ENCODE peak calls at places on chromosomes 1 and 21, in nine cellular contexts. X, Q, T, K, M, V, U, F and Y are unnamed samples.

GRCh38 chr1:160521554-160521953 is 1.5 kb downstream of the SLAMF6 start:
- DNase-seq in X (no peak), Q (no peak), T (no peak), K (no peak), M (no peak), V (no peak), U (no peak), F (no peak), Y (no peak)

GRCh38 chr1:236051107-236051885 is 13.6 kb downstream of the NID1 start:
- DNase-seq in X (peak), Q (peak), T (no peak), K (no peak), M (no peak), V (peak), U (no peak), F (no peak), Y (no peak)

GRCh38 chr1:29633784-29634183 is 397.5 kb downstream of the PTPRU start:
- DNase-seq in X (no peak), Q (no peak), T (no peak), K (no peak), M (no peak), V (no peak), U (no peak), F (no peak), Y (no peak)

GRCh38 chr1:67659229-67659628 is 25.8 kb upstream of the GADD45A start:
- DNase-seq in X (no peak), Q (no peak), T (no peak), K (no peak), M (no peak), V (no peak), U (no peak), F (no peak), Y (no peak)

GRCh38 chr21:14766241-14766640 is 220.1 kb upstream of the SAMSN1 start:
- DNase-seq in X (no peak), Q (no peak), T (no peak), K (no peak), M (no peak), V (no peak), U (no peak), F (no peak), Y (no peak)

GRCh38 chr1:113390871-113391642 is 742 bp downstream of the MAGI3 start:
- DNase-seq in X (peak), Q (peak), T (no peak), K (peak), M (peak), V (peak), U (peak), F (peak), Y (no peak)

GRCh38 chr1:232988572-232989040 is 38.2 kb downstream of the NTPCR start:
- DNase-seq in X (no peak), Q (no peak), T (no peak), K (no peak), M (no peak), V (peak), U (no peak), F (no peak), Y (no peak)

GRCh38 chr1:8004803-8005573 is 21.1 kb downstream of the ERRFI1 start:
- DNase-seq in X (no peak), Q (peak), T (peak), K (no peak), M (peak), V (peak), U (peak), F (peak), Y (peak)

GRCh38 chr1:154710091-154710490 is 102.1 kb upstream of the ADAR start:
- DNase-seq in X (no peak), Q (no peak), T (no peak), K (no peak), M (no peak), V (no peak), U (no peak), F (no peak), Y (no peak)

GRCh38 chr1:89900791-89901708 is 80.2 kb downstream of the LRRC8D start:
- DNase-seq in X (no peak), Q (no peak), T (no peak), K (no peak), M (no peak), V (no peak), U (no peak), F (no peak), Y (no peak)

GRCh38 chr1:26358411-26359384 is 4.8 kb upstream of the CRYBG2 start:
- DNase-seq in X (no peak), Q (no peak), T (no peak), K (no peak), M (peak), V (no peak), U (no peak), F (no peak), Y (no peak)

GRCh38 chr1:161962094-161962887 is 61.4 kb downstream of the OLFML2B start:
- DNase-seq in X (no peak), Q (no peak), T (no peak), K (no peak), M (no peak), V (peak), U (no peak), F (no peak), Y (no peak)

GRCh38 chr1:215794151-215794550 is 227.0 kb downstream of the KCTD3 start:
- DNase-seq in X (no peak), Q (no peak), T (no peak), K (no peak), M (no peak), V (no peak), U (no peak), F (no peak), Y (no peak)

GRCh38 chr1:165395522-165396300 is 39.2 kb upstream of the LMX1A start:
- DNase-seq in X (no peak), Q (no peak), T (no peak), K (no peak), M (no peak), V (no peak), U (no peak), F (no peak), Y (no peak)

GRCh38 chr1:101165514-101165913 is 71.3 kb upstream of the S1PR1 start:
- DNase-seq in X (no peak), Q (no peak), T (no peak), K (no peak), M (no peak), V (no peak), U (no peak), F (no peak), Y (no peak)

GRCh38 chr1:161480381-161481035 is 24.7 kb upstream of the FCGR2A start:
- DNase-seq in X (no peak), Q (no peak), T (no peak), K (no peak), M (no peak), V (no peak), U (no peak), F (no peak), Y (no peak)

GRCh38 chr21:35212393-35213127 is 163.5 kb upstream of the RUNX1 start:
- DNase-seq in X (no peak), Q (peak), T (no peak), K (no peak), M (no peak), V (peak), U (no peak), F (no peak), Y (no peak)

GRCh38 chr1:213979751-213980605 is 7.8 kb upstream of the PROX1 start:
- DNase-seq in X (peak), Q (no peak), T (no peak), K (peak), M (no peak), V (no peak), U (no peak), F (no peak), Y (no peak)

GRCh38 chr1:100164702-100165101 is 13.4 kb downstream of the LRRC39 start:
- DNase-seq in X (no peak), Q (no peak), T (no peak), K (no peak), M (no peak), V (no peak), U (no peak), F (no peak), Y (no peak)

GRCh38 chr21:25938673-25939395 is 204.1 kb downstream of the GABPA start:
- DNase-seq in X (no peak), Q (peak), T (no peak), K (no peak), M (no peak), V (peak), U (no peak), F (no peak), Y (no peak)

GRCh38 chr1:51630393-51630792 is 13.5 kb downstream of the OSBPL9 start:
- DNase-seq in X (no peak), Q (no peak), T (no peak), K (no peak), M (no peak), V (no peak), U (no peak), F (no peak), Y (no peak)

GRCh38 chr1:51629918-51630317 is 13.0 kb downstream of the OSBPL9 start:
- DNase-seq in X (no peak), Q (no peak), T (no peak), K (no peak), M (no peak), V (no peak), U (no peak), F (no peak), Y (no peak)

GRCh38 chr1:51627672-51628071 is 10.8 kb downstream of the OSBPL9 start:
- DNase-seq in X (no peak), Q (no peak), T (no peak), K (no peak), M (no peak), V (peak), U (no peak), F (no peak), Y (no peak)

GRCh38 chr1:51630922-51631321 is 14.0 kb downstream of the OSBPL9 start:
- DNase-seq in X (no peak), Q (no peak), T (no peak), K (no peak), M (no peak), V (no peak), U (no peak), F (no peak), Y (no peak)

DNA sequence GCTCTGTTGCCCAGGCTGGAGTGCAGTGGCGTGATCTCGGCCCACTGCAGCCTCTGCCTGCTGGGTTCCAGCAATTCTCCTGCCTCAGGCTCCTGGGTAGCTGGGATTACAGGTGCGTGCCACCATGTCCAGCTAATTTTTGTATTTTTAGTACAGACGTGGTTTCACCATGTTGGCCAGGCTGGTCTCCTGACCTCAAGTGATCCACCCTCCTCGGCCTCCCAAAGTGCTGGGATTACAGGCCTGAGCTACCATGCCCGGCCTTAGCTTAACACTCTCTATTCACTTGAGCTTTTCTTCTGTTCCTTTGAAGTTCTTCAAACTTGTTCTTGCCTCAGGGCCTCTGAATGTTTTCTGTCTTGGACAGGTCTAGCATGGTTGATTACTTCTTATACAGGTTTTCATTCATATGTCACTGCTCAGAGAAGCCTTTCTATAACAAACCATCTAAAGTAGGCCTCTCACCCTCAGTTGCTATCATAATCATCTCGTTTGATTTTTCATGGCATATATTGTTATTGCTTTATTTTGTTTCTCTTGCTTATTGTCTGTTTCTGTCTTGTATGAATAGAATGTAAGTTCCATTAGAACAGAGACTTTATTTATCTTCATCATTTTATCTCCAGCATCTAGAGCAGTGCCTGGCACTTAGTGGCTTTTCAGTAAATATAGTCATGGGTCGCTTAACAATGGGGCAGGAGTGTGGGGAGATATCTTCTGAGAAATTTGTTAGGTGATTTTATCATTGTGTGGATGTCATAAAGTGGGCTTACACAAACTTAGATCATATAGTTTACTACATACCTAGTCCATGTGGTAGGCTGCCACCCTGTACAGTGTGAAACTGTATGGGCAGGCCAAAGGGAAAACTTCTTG is 12.1 kb downstream of the OSBPL9 start:
- DNase-seq in X (no peak), Q (no peak), T (no peak), K (no peak), M (no peak), V (no peak), U (no peak), F (no peak), Y (no peak)
- TF ChIP-seq CTCF in X (no peak), Q (no peak), T (no peak), K (no peak), M (no peak), V (no peak), U (no peak), F (no peak), Y (no peak)

GRCh38 chr1:223136086-223136485 is 7.0 kb downstream of the TLR5 start:
- DNase-seq in X (no peak), Q (no peak), T (no peak), K (no peak), M (no peak), V (no peak), U (no peak), F (no peak), Y (no peak)

GRCh38 chr1:223137402-223138100 is 5.5 kb downstream of the TLR5 start:
- DNase-seq in X (no peak), Q (no peak), T (no peak), K (no peak), M (peak), V (peak), U (no peak), F (no peak), Y (no peak)

GRCh38 chr1:223133301-223133823 is 9.7 kb downstream of the TLR5 start:
- DNase-seq in X (no peak), Q (no peak), T (no peak), K (no peak), M (no peak), V (no peak), U (no peak), F (no peak), Y (no peak)

GRCh38 chr1:223135176-223135575 is 7.9 kb downstream of the TLR5 start:
- DNase-seq in X (no peak), Q (no peak), T (peak), K (no peak), M (peak), V (peak), U (no peak), F (peak), Y (no peak)

DNA sequence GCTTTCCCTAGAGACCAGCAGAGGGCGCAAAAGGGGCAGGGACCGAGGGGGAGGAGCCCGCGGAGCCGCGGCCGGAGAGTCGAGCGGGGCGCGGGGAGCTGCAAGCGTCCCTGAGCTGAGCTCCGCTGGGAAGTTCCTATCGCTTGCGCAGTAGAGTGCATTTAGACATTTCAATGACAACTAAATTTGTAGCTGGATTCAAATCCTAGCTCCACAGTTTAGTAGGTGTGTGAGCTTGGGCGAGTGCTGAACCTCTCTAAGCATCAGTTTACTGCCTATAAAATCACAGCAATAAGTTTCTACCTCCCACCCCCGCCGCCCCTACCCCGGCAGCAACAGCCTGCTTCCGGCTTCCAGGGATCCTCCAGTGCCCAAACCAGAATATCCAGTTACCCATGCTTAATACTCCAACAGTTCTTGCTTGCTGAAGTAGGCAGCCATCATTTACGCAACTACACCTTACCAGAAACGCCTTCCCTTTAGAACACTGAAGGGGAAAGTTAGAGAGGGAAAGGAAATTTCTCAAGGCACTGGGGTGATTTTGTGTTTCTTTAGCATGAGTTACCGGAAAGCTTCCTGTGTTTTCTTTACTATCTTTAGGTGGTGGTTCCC is 9.1 kb downstream of the TLR5 start:
- DNase-seq in X (peak), Q (peak), T (peak), K (peak), M (peak), V (peak), U (peak), F (peak), Y (peak)
- TF ChIP-seq CTCF in X (peak), Q (peak), T (peak), K (peak), M (peak), V (peak), U (peak), F (peak), Y (no peak)

GRCh38 chr1:183306317-183307042 is 111.7 kb downstream of the NMNAT2 start:
- DNase-seq in X (no peak), Q (peak), T (no peak), K (no peak), M (no peak), V (peak), U (peak), F (no peak), Y (no peak)
- TF ChIP-seq CTCF in X (peak), Q (peak), T (peak), K (peak), M (peak), V (peak), U (peak), F (peak), Y (no peak)

DNA sequence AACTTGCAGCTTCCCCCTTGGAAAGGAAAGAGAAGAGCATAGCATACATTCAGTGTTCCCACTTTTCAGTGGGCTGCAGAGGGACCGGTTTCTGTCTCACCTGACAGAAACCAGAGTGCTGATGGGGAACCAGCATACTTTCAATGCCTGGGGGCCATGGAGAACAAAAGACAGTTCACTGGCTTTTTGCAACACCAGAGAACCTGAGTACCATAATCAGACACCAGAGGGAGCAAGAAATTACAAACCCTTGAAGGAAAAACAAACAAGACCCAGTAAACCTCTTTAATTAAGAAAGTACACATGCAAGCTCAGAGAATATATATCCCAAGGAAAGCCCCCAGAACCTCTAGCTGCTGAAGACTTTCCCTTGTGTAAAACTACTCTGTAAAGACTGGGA is 51.1 kb downstream of the CSMD2 start:
- DNase-seq in X (no peak), Q (no peak), T (no peak), K (no peak), M (no peak), V (peak), U (peak), F (no peak), Y (no peak)
- TF ChIP-seq CTCF in X (peak), Q (peak), T (no peak), K (peak), M (no peak), V (peak), U (no peak), F (peak), Y (no peak)

DNA sequence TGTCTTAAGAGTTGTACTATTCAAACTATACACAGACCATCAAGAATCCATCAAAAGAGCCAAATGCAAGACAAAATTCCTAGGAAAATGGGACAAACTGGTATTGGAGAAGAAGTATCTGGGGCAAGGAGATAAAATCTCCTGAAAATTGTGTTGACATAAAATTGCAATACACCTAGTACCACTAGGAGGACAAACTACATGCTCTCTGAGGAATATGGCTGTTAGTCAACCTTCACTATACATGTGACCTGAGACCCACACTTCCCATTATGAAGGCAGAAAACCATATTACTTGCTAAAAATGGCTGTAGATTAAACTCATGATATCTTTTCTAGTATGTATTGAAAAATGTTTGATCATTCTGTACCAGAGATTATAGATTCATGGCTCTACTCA is 30.0 kb downstream of the IRF2BP2 start:
- DNase-seq in X (no peak), Q (no peak), T (no peak), K (no peak), M (no peak), V (peak), U (peak), F (no peak), Y (no peak)
- TF ChIP-seq CTCF in X (no peak), Q (no peak), T (no peak), K (peak), M (no peak), V (peak), U (peak), F (peak), Y (no peak)

GRCh38 chr21:37044643-37045042 is 28.2 kb downstream of the PIGP start:
- DNase-seq in X (no peak), Q (no peak), T (no peak), K (no peak), M (no peak), V (no peak), U (no peak), F (no peak), Y (no peak)

GRCh38 chr21:37043818-37044217 is 29.1 kb downstream of the PIGP start:
- DNase-seq in X (no peak), Q (no peak), T (no peak), K (no peak), M (no peak), V (no peak), U (no peak), F (no peak), Y (no peak)

GRCh38 chr21:37045139-37045538 is 27.7 kb downstream of the PIGP start:
- DNase-seq in X (no peak), Q (no peak), T (no peak), K (no peak), M (no peak), V (no peak), U (no peak), F (no peak), Y (no peak)

GRCh38 chr21:37047079-37047478 is 25.8 kb downstream of the PIGP start:
- DNase-seq in X (no peak), Q (no peak), T (no peak), K (no peak), M (peak), V (no peak), U (no peak), F (no peak), Y (no peak)

GRCh38 chr21:37045556-37045955 is 27.3 kb downstream of the PIGP start:
- DNase-seq in X (no peak), Q (no peak), T (no peak), K (no peak), M (no peak), V (peak), U (no peak), F (no peak), Y (no peak)
- TF ChIP-seq CTCF in X (no peak), Q (no peak), T (no peak), K (no peak), M (no peak), V (no peak), U (no peak), F (no peak), Y (no peak)

GRCh38 chr1:228793032-228793431 is 57.8 kb downstream of the RHOU start:
- DNase-seq in X (no peak), Q (no peak), T (no peak), K (no peak), M (no peak), V (no peak), U (no peak), F (no peak), Y (no peak)

GRCh38 chr1:228792601-228793000 is 57.3 kb downstream of the RHOU start:
- DNase-seq in X (no peak), Q (no peak), T (no peak), K (no peak), M (no peak), V (no peak), U (no peak), F (no peak), Y (no peak)

GRCh38 chr1:228794810-228795209 is 59.5 kb downstream of the RHOU start:
- DNase-seq in X (no peak), Q (no peak), T (no peak), K (no peak), M (no peak), V (no peak), U (no peak), F (no peak), Y (no peak)

GRCh38 chr1:228795578-228795977 is 60.3 kb downstream of the RHOU start:
- DNase-seq in X (no peak), Q (no peak), T (no peak), K (no peak), M (no peak), V (no peak), U (no peak), F (no peak), Y (no peak)

DNA sequence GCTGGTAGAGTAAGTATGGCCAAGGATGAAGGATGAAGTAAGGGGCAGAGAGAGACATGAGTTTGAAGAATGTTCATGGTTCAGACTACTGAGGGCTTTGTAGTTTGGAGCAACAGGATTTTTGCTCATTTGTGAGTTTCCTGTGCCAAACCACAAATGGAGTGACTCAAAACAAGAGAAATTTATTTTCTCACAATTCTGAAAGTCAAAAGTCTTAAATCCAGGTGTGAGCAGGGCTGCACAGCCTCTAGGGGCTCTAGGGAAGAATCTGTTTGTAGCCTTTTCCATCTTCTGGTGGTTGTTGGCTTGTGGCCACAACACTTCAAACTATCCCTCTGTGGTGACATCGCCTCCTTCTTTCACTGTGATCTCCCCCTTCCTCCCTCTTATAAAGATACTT is 58.9 kb downstream of the RHOU start:
- DNase-seq in X (no peak), Q (no peak), T (no peak), K (no peak), M (no peak), V (peak), U (no peak), F (no peak), Y (no peak)
- TF ChIP-seq CTCF in X (no peak), Q (no peak), T (no peak), K (no peak), M (no peak), V (no peak), U (no peak), F (no peak), Y (no peak)